ENCODE peak calls at places on chromosomes 3 and 15, in six cellular contexts. C is fibroblast of lung, M is spleen, J is MM.1S, L is pancreas, G is endothelial cell of umbilical vein. O is an unnamed sample.

GRCh38 chr3:97821413-97821809 is 400 bp upstream of the CRYBG3 start:
- DNase-seq in L (peak; percentile 74), C (peak; percentile 66), G (no peak), M (peak; percentile 90), J (no peak), O (peak; percentile 13)

GRCh38 chr15:62749036-62749435 is 293.5 kb upstream of the TPM1 start:
- DNase-seq in M (no peak), J (no peak), G (no peak), L (no peak), C (no peak), O (no peak)

GRCh38 chr3:98329392-98330124 is 24.1 kb upstream of the OR5K4 start:
- DNase-seq in L (no peak), G (peak; percentile 46), J (peak; percentile 62), C (peak; percentile 20), M (no peak), O (peak; percentile 41)

GRCh38 chr15:33801954-33802353 is 166.3 kb upstream of the CHRM5 start:
- DNase-seq in J (peak; percentile 85), M (no peak), G (no peak), L (no peak), C (no peak), O (no peak)

GRCh38 chr3:28989646-28990089 is 291.2 kb upstream of the RBMS3 start:
- DNase-seq in L (no peak), C (no peak), G (peak; percentile 72), J (peak; percentile 23), M (no peak), O (no peak)

GRCh38 chr3:124814620-124815421 is 72.3 kb downstream of the ITGB5 start:
- DNase-seq in L (no peak), M (no peak), G (no peak), C (no peak), J (no peak), O (peak; percentile 24)

GRCh38 chr15:25693321-25694237 is 169.5 kb downstream of the ATP10A start:
- DNase-seq in C (peak; percentile 23), G (no peak), L (no peak), J (no peak), M (peak; percentile 72), O (no peak)

GRCh38 chr15:83848315-83849050 is 194.6 kb downstream of the ADAMTSL3 start:
- DNase-seq in L (no peak), C (peak; percentile 92), M (no peak), G (no peak), J (no peak), O (peak; percentile 74)

GRCh38 chr3:8768364-8769087 is 887 bp downstream of the OXTR start:
- DNase-seq in M (no peak), L (peak; percentile 64), J (no peak), C (peak; percentile 23), G (peak; percentile 9), O (no peak)

GRCh38 chr3:183085634-183086390 is 13.5 kb downstream of the MCCC1 start:
- DNase-seq in G (no peak), L (no peak), C (peak; percentile 69), J (no peak), M (peak; percentile 50), O (no peak)

GRCh38 chr15:77266708-77267387 is 153.1 kb downstream of the PEAK1 start:
- DNase-seq in C (peak; percentile 92), M (no peak), J (no peak), L (no peak), G (no peak), O (no peak)

DNA sequence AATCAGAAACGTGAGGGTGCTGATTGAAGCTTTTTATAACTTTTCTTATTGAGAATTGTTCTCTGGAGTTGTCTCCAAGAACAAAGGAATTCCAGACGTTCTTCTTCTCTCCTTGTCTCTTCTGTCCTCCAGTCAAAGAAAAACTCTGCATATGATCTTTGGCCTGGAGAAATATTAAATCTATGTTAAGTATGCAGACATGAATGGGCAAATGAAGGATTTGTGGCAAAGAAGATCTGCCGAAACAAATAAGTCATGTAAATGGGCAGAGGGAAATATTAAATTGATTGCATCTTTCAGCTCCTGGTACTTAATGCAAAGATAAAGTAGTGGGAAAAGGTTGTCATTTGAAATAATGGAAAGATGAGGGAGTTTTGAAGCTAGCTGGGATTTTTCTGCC is 74.9 kb downstream of the IGF1R start:
- DNase-seq in L (no peak), J (no peak), G (no peak), M (no peak), C (peak; percentile 40), O (no peak)
- H3K27ac ChIP-seq in L (no peak overlapping the region), J (no peak overlapping the region), G (no peak overlapping the region), M (no peak overlapping the region), C (no peak overlapping the region), O (no peak overlapping the region)

DNA sequence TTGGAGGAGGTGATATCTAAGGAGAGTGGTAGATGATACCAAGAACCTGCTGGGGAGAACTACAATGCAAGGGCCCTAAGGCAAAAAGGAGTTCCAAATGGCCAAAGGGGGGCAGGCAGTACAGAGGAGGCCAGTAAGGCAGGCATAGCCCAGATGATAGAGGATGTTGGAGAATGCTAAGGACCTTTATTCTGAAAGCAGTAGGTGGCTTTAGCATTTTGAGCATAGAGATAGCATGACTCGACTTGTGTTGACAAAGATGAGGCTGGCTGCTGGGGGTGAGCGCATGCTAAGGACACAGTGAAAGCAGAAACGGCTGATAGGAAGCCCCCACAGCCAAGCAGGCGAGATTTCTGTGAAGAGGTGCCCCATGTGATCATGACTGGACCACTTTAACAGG is 419.3 kb downstream of the ERC2 start:
- DNase-seq in G (no peak), L (no peak), M (no peak), C (no peak), J (no peak), O (no peak)
- TF ChIP-seq CTCF in G (no peak), L (no peak), M (no peak), C (no peak), J (no peak), O (no peak)

GRCh38 chr3:160049570-160049969 is 60.9 kb downstream of the IL12A start:
- DNase-seq in C (no peak), G (no peak), J (no peak), L (no peak), M (no peak), O (no peak)
- H3K27ac ChIP-seq in C (no peak overlapping the region), G (no peak overlapping the region), J (no peak overlapping the region), L (no peak overlapping the region), M (no peak overlapping the region), O (no peak overlapping the region)

GRCh38 chr15:81253846-81254245 is 57.2 kb downstream of the IL16 start:
- DNase-seq in J (no peak), G (no peak), M (no peak), C (no peak), L (no peak), O (no peak)
- TF ChIP-seq CTCF in J (no peak), G (no peak), M (no peak), C (no peak), L (no peak), O (no peak)

GRCh38 chr3:150545419-150546225 is 674 bp downstream of the SERP1 start:
- DNase-seq in L (peak; percentile 87), M (no peak), C (peak; percentile 15), G (peak; percentile 30), J (peak; percentile 45), O (peak; percentile 21)

GRCh38 chr3:150544040-150544439 is 2.3 kb downstream of the SERP1 start:
- DNase-seq in C (peak; percentile 75), M (no peak), G (peak; percentile 37), J (no peak), L (no peak), O (peak; percentile 24)

GRCh38 chr3:150544726-150545125 is 1.6 kb downstream of the SERP1 start:
- DNase-seq in J (no peak), M (no peak), C (peak; percentile 40), G (peak; percentile 33), L (no peak), O (no peak)

GRCh38 chr3:150543128-150543527 is 3.2 kb downstream of the SERP1 start:
- DNase-seq in M (no peak), C (no peak), G (no peak), J (no peak), L (no peak), O (no peak)

DNA sequence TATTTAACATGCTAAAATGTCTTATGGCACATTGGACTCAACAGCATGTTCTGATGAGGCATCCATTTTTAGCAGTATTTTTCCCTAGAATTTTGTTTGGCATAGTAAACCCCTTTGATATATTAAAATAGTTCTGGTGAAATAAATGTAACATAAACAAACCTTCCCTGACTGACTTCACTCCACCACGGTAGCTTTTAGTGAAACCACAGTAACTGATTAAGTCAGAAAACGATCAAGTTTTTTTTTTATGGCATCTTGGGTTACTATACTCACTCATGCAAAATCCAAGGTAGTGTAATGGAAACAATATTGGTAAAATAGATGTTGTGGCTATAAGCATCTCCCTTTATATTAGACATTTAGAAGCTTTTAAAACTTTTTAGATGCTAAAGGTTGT is 2.8 kb downstream of the SERP1 start:
- DNase-seq in C (no peak), M (no peak), G (no peak), L (no peak), J (no peak), O (no peak)
- H3K27ac ChIP-seq in C (no peak overlapping the region), M (no peak overlapping the region), G (no peak overlapping the region), L (no peak overlapping the region), J (no peak overlapping the region), O (no peak overlapping the region)

GRCh38 chr3:179410317-179410716 is 41.0 kb downstream of the GNB4 start:
- DNase-seq in J (no peak), C (peak; percentile 19), G (no peak), M (no peak), L (no peak), O (no peak)
- TF ChIP-seq CTCF in J (peak; percentile 35), C (no peak), G (no peak), M (no peak), L (no peak), O (no peak)

O was measured in RWPE1.